ENCODE peak calls at places on chromosome 16, in six cellular contexts. F is left ventricle myocardium inferior, D is kidney, P is astrocyte, Z is esophagus muscularis mucosa, W is suprapubic skin. H is an unnamed sample.

GRCh38 chr16:28875134-28876015 is 2.9 kb upstream of the ATP2A1 start:
- DNase-seq in F (no peak), D (no peak), P (no peak), Z (no peak), W (no peak), H (no peak)

GRCh38 chr16:72985148-72985882 is 62.6 kb downstream of the ZFHX3 start:
- DNase-seq in F (peak), D (no peak), P (peak), Z (no peak), W (peak), H (no peak)

GRCh38 chr16:74268372-74268782 is 28.2 kb upstream of the PSMD7 start:
- DNase-seq in F (no peak), D (no peak), P (no peak), Z (no peak), W (no peak), H (no peak)

GRCh38 chr16:73739049-73739769 is 557.4 kb upstream of the PSMD7 start:
- DNase-seq in F (no peak), D (no peak), P (no peak), Z (peak), W (no peak), H (no peak)

GRCh38 chr16:57994778-57995177 is 5.7 kb downstream of the ZNF319 start:
- DNase-seq in F (peak), D (no peak), P (no peak), Z (no peak), W (no peak), H (peak)

GRCh38 chr16:50598256-50598894 is 50.2 kb downstream of the NKD1 start:
- DNase-seq in F (peak), D (peak), P (no peak), Z (no peak), W (no peak), H (no peak)

GRCh38 chr16:47374629-47375028 is 86.2 kb downstream of the ITFG1 start:
- DNase-seq in F (no peak), D (no peak), P (peak), Z (no peak), W (no peak), H (no peak)

GRCh38 chr16:57630402-57630787 is 2.0 kb downstream of the ADGRG1 start:
- DNase-seq in F (no peak), D (no peak), P (no peak), Z (no peak), W (no peak), H (no peak)

GRCh38 chr16:12059216-12059769 is 82.8 kb downstream of the SNX29 start:
- DNase-seq in F (peak), D (peak), P (no peak), Z (no peak), W (no peak), H (no peak)

GRCh38 chr16:56189990-56190902 is 1.0 kb upstream of the GNAO1 start:
- DNase-seq in F (no peak), D (peak), P (no peak), Z (no peak), W (peak), H (no peak)

GRCh38 chr16:47473794-47474193 is 12.7 kb downstream of the PHKB start:
- DNase-seq in F (no peak), D (no peak), P (no peak), Z (no peak), W (no peak), H (no peak)

GRCh38 chr16:88773812-88774291 is 11.2 kb downstream of the PIEZO1 start:
- DNase-seq in F (peak), D (no peak), P (peak), Z (no peak), W (peak), H (no peak)

GRCh38 chr16:69373019-69373418 is 12.8 kb downstream of the TERF2 start:
- DNase-seq in F (no peak), D (no peak), P (no peak), Z (no peak), W (no peak), H (no peak)

GRCh38 chr16:55189975-55190636 is 133.9 kb upstream of the IRX6 start:
- DNase-seq in F (no peak), D (no peak), P (no peak), Z (no peak), W (no peak), H (no peak)

GRCh38 chr16:17451835-17452234 is 18.9 kb downstream of the XYLT1 start:
- DNase-seq in F (no peak), D (no peak), P (no peak), Z (no peak), W (no peak), H (peak)

GRCh38 chr16:8735574-8735973 is 61.2 kb downstream of the ABAT start:
- DNase-seq in F (no peak), D (no peak), P (no peak), Z (no peak), W (no peak), H (no peak)

GRCh38 chr16:4116328-4117249 is at the start of gene ADCY9:
- DNase-seq in F (peak), D (peak), P (peak), Z (no peak), W (no peak), H (peak)

GRCh38 chr16:67963325-67964321 is 4.8 kb downstream of the SLC12A4 start:
- DNase-seq in F (no peak), D (no peak), P (no peak), Z (no peak), W (no peak), H (no peak)

GRCh38 chr16:89605186-89605970 is 8.1 kb upstream of the DPEP1 start:
- DNase-seq in F (no peak), D (no peak), P (no peak), Z (no peak), W (no peak), H (no peak)

GRCh38 chr16:69796285-69797118 is 34.4 kb downstream of the WWP2 start:
- DNase-seq in F (no peak), D (no peak), P (peak), Z (no peak), W (no peak), H (peak)

GRCh38 chr16:52078716-52079655 is 468.0 kb downstream of the TOX3 start:
- DNase-seq in F (no peak), D (no peak), P (no peak), Z (no peak), W (no peak), H (no peak)

GRCh38 chr16:49822649-49823370 is 33.1 kb downstream of the ZNF423 start:
- DNase-seq in F (no peak), D (peak), P (no peak), Z (no peak), W (no peak), H (no peak)

GRCh38 chr16:75097941-75098897 is 18.4 kb downstream of the LDHD start:
- DNase-seq in F (no peak), D (peak), P (no peak), Z (no peak), W (no peak), H (peak)

GRCh38 chr16:22677024-22677830 is 136.7 kb upstream of the HS3ST2 start:
- DNase-seq in F (no peak), D (no peak), P (no peak), Z (no peak), W (peak), H (no peak)

GRCh38 chr16:2339521-2340484 is 725 bp downstream of the ABCA3 start:
- DNase-seq in F (peak), D (peak), P (no peak), Z (no peak), W (no peak), H (peak)

GRCh38 chr16:30748634-30749445 is 615 bp downstream of the PHKG2 start:
- DNase-seq in F (no peak), D (no peak), P (peak), Z (no peak), W (no peak), H (peak)

GRCh38 chr16:28930652-28931051 is 1.1 kb upstream of the CD19 start:
- DNase-seq in F (no peak), D (no peak), P (no peak), Z (no peak), W (no peak), H (no peak)

GRCh38 chr16:68782198-68783174 is 45.4 kb downstream of the CDH1 start:
- DNase-seq in F (no peak), D (no peak), P (no peak), Z (no peak), W (no peak), H (peak)

GRCh38 chr16:30018731-30019158 is 4.3 kb upstream of the C16orf92 start:
- DNase-seq in F (no peak), D (no peak), P (no peak), Z (no peak), W (no peak), H (no peak)

GRCh38 chr16:27980076-27980775 is 83.3 kb downstream of the GSG1L start:
- DNase-seq in F (no peak), D (no peak), P (no peak), Z (no peak), W (no peak), H (no peak)

GRCh38 chr16:58649707-58650106 is 20.1 kb upstream of the CNOT1 start:
- DNase-seq in F (no peak), D (no peak), P (no peak), Z (no peak), W (no peak), H (no peak)

GRCh38 chr16:2023098-2023925 is 3.4 kb upstream of the NHERF2 start:
- DNase-seq in F (peak), D (peak), P (peak), Z (peak), W (peak), H (peak)

GRCh38 chr16:23781176-23781575 is 26.4 kb downstream of the CHP2 start:
- DNase-seq in F (no peak), D (no peak), P (no peak), Z (no peak), W (no peak), H (no peak)

GRCh38 chr16:68447721-68448359 is 468 bp downstream of the SMPD3 start:
- DNase-seq in F (no peak), D (no peak), P (no peak), Z (no peak), W (no peak), H (no peak)

DNA sequence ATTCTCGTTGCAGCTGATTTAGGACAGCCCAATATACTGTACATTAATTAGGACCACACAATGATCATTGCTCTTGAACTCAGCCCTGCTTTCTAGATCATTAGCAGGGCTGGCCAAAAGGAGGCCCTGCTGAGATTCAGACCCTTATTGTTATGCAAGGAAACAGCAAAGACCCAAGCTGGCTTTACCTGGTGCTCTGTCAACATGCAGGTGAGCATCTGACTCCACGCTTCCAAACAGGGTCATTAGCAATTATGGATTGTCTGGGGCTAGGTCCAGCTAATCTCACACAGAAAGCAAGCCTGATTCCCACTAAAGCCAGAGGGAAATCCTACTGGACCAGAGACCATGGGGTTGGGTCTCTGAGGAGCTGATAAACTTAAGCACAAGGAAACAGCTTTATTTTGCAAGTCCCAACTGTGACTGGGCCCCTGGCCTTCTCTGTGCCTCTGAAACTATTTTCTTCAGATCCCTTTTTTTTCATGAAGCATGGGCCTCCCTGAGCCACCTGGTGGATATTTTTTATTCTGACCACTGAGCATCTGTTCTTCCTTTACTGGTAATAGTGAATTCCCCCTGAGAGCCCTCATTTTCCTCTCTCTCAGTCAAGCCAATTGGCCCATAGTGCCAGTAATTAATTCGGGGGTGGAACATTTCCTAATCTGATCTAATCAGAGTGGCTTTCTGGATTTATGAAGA is 236.1 kb downstream of the GRIN2A start:
- DNase-seq in F (no peak), D (no peak), P (no peak), Z (no peak), W (no peak), H (no peak)
- TF ChIP-seq CTCF in F (peak), D (no peak), P (no peak), Z (no peak), W (no peak), H (no peak)

GRCh38 chr16:85728879-85729278 is 22.0 kb downstream of the C16orf74 start:
- DNase-seq in F (no peak), D (no peak), P (no peak), Z (no peak), W (no peak), H (no peak)
- TF ChIP-seq CTCF in F (no peak), D (no peak), P (no peak), Z (no peak), W (no peak), H (no peak)

DNA sequence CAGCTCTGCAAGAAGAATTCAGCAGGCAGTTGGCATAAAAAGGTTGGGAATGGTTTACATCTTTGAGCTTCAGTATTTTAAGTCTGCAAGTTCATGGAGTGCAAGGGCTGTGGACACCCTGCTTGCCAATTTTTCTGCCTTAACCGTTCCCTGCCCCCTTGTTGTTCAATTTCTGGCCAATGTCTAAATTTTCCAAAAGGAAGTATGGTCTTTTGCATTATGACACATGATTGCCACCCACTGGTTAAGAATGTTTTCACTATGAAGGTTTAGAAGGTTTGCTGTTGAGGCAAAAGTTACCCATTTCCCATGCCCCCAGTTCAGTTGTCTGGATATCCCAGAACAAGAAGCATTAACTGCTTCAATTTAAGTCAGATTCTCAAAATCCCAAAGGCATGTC is 441.9 kb downstream of the CDH13 start:
- DNase-seq in F (no peak), D (no peak), P (peak), Z (no peak), W (no peak), H (no peak)
- TF ChIP-seq CTCF in F (peak), D (peak), P (peak), Z (no peak), W (no peak), H (no peak)

GRCh38 chr16:87117936-87118335 is 199.3 kb downstream of the C16orf95 start:
- DNase-seq in F (no peak), D (no peak), P (no peak), Z (no peak), W (no peak), H (no peak)

GRCh38 chr16:87119168-87119567 is 198.0 kb downstream of the C16orf95 start:
- DNase-seq in F (no peak), D (no peak), P (no peak), Z (no peak), W (no peak), H (no peak)

GRCh38 chr16:87114832-87115231 is 202.4 kb downstream of the C16orf95 start:
- DNase-seq in F (no peak), D (no peak), P (no peak), Z (no peak), W (no peak), H (no peak)

GRCh38 chr16:87119748-87120147 is 197.4 kb downstream of the C16orf95 start:
- DNase-seq in F (no peak), D (no peak), P (no peak), Z (no peak), W (no peak), H (no peak)

GRCh38 chr16:87115646-87116045 is 201.5 kb downstream of the C16orf95 start:
- DNase-seq in F (no peak), D (no peak), P (no peak), Z (no peak), W (no peak), H (no peak)
- TF ChIP-seq CTCF in F (no peak), D (no peak), P (no peak), Z (no peak), W (no peak), H (no peak)

DNA sequence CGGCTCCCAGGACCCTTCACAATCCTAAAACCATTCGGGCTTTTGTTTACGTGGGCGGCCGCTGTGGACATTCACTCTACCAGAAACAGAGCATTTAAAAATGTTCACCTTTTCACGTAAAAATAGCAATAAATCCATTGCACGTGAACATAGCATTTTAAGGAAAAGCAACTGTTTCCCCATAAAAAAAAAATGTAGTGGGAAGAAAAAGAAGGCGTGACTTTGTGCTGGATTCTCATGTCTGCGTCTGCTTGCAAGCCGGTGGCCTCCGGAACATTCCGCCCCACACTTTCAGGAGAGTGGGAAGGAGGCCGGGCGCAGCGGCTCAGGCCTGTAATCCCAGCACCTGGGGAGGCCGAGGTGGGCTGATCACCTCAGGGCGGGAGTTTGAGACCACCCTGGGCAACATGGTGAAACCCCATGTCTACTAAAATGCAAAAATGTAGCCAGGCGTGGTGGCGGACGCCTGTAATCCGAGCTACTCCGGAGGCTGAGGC is 13.4 kb upstream of the GNG13 start:
- DNase-seq in F (no peak), D (no peak), P (no peak), Z (no peak), W (no peak), H (no peak)
- TF ChIP-seq CTCF in F (no peak), D (no peak), P (no peak), Z (peak), W (no peak), H (no peak)

GRCh38 chr16:78464833-78465232 is 365.4 kb downstream of the WWOX start:
- DNase-seq in F (no peak), D (no peak), P (no peak), Z (no peak), W (no peak), H (no peak)
- TF ChIP-seq CTCF in F (no peak), D (no peak), P (no peak), Z (no peak), W (no peak), H (no peak)

GRCh38 chr16:13426279-13426678 is 493.7 kb upstream of the ERCC4 start:
- DNase-seq in F (no peak), D (no peak), P (no peak), Z (no peak), W (no peak), H (no peak)
- TF ChIP-seq CTCF in F (no peak), D (peak), P (no peak), Z (no peak), W (no peak), H (no peak)

DNA sequence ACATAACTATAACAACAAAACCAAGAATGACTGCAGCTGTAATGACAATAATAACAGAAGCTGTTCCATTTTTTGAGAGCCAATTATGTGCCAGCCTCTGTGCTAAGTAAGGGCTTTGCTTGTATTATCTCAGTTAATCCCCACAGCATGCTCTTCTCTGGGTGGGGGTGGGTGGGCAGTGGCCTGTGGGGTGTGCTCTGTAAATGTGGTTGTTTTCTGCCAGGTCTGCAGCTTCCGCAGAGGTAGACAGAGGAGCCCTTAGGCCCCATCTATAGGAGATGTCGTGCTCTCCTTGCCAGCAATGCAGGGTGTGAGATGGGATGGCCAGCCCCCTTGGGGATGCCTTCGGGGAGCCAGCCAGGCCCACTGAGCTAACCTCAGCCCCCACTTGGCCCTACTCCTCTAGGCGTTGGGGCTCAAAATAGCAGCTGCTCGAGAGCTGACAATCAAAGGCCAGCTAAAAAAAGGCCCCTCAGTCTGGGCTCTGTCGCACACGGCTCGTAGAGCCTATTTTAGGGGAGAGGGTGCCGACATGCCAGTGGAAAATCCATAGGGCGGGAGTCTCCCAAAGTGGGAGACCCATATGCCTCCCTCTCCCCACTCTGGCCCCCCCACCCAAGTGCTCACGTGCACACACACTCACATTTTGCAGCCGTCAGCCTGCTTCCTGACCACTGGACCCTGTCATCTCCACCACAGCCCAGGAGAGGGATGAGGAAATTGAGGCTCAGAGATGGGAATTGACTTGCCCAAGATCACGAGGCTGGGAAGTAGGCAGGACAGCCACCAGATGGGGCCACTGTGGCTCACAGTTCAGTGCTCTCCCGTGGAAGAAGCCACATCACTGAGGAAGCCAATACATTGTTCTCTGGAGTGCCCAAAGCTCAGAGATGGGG is 15.8 kb downstream of the CDH16 start:
- DNase-seq in F (peak), D (peak), P (no peak), Z (no peak), W (no peak), H (no peak)
- TF ChIP-seq CTCF in F (peak), D (no peak), P (no peak), Z (no peak), W (no peak), H (no peak)

DNA sequence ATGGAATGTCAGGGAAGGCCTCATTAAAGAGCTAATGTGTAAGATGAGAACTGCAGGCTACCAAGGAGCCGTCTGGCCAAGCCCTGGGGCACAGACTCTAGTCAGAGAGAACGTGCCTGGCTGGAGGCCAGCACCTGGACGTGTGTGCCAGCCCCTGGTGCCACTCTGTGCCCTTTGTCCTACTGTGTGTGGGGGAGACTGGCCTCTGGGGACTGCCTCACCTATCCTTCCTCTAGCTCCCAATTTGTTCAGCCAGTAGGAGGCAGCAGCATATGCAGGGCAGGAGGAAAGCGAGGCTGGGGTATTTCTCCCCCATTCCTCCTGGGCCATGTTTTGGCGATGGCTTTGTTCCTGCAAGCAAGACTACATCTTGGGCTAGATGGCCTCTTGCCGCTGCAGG is 37.1 kb downstream of the KNOP1 start:
- DNase-seq in F (no peak), D (no peak), P (no peak), Z (no peak), W (no peak), H (no peak)
- TF ChIP-seq CTCF in F (peak), D (no peak), P (no peak), Z (no peak), W (no peak), H (peak)